ENCODE peak calls at places on chromosomes 1 and 21, in five cellular contexts. O is mucosa of descending colon, X is fibroblast of lung, U is GM23338, Z is ovary. B is an unnamed sample.

GRCh38 chr1:7705048-7705907 is 65.8 kb upstream of the VAMP3 start:
- DNase-seq in O (peak), X (no peak), U (peak), Z (peak), B (no peak)

GRCh38 chr1:212591922-212592321 is 16.6 kb upstream of the ATF3 start:
- DNase-seq in O (no peak), X (no peak), U (no peak), Z (no peak), B (no peak)

GRCh38 chr1:240405751-240406150 is 206.2 kb downstream of the GREM2 start:
- DNase-seq in O (no peak), X (no peak), U (peak), Z (no peak), B (no peak)

GRCh38 chr1:207021876-207022596 is 10.5 kb downstream of the C1orf116 start:
- DNase-seq in O (no peak), X (no peak), U (no peak), Z (no peak), B (no peak)

GRCh38 chr1:212315907-212316306 is 30.7 kb downstream of the PPP2R5A start:
- DNase-seq in O (no peak), X (no peak), U (peak), Z (no peak), B (peak)

GRCh38 chr1:246961939-246962373 is 30.2 kb upstream of the AHCTF1 start:
- DNase-seq in O (no peak), X (no peak), U (no peak), Z (no peak), B (peak)

GRCh38 chr1:31244326-31244725 is 4.6 kb upstream of the NKAIN1 start:
- DNase-seq in O (no peak), X (peak), U (no peak), Z (no peak), B (no peak)

GRCh38 chr21:41593051-41593783 is 85.3 kb upstream of the TMPRSS2 start:
- DNase-seq in O (peak), X (no peak), U (no peak), Z (no peak), B (no peak)

GRCh38 chr1:24308365-24309015 is 10.7 kb upstream of the GRHL3 start:
- DNase-seq in O (no peak), X (no peak), U (peak), Z (no peak), B (peak)

GRCh38 chr1:238063454-238063853 is 172.7 kb upstream of the ZP4 start:
- DNase-seq in O (no peak), X (peak), U (no peak), Z (no peak), B (peak)

GRCh38 chr1:107879338-107879737 is 85.6 kb downstream of the VAV3 start:
- DNase-seq in O (no peak), X (peak), U (no peak), Z (no peak), B (no peak)

GRCh38 chr1:14880456-14881316 is 272.9 kb upstream of the TMEM51 start:
- DNase-seq in O (no peak), X (peak), U (no peak), Z (no peak), B (peak)

GRCh38 chr1:35691080-35691479 is 27.6 kb downstream of the C1orf216 start:
- DNase-seq in O (no peak), X (no peak), U (peak), Z (no peak), B (no peak)

GRCh38 chr1:51861669-51862068 is 16.9 kb downstream of the NRDC start:
- DNase-seq in O (no peak), X (peak), U (no peak), Z (no peak), B (peak)

GRCh38 chr1:216903389-216903754 is 180.1 kb upstream of the ESRRG start:
- DNase-seq in O (no peak), X (peak), U (no peak), Z (no peak), B (peak)

GRCh38 chr1:41239988-41240610 is 2.0 kb downstream of the SCMH1 start:
- DNase-seq in O (no peak), X (peak), U (no peak), Z (no peak), B (peak)

GRCh38 chr21:25881524-25882376 is 147.0 kb downstream of the GABPA start:
- DNase-seq in O (peak), X (peak), U (peak), Z (peak), B (peak)

GRCh38 chr1:42660907-42661500 is 2.8 kb downstream of the PPIH start:
- DNase-seq in O (no peak), X (no peak), U (no peak), Z (no peak), B (no peak)

GRCh38 chr1:42658880-42659337 is 686 bp downstream of the PPIH start:
- DNase-seq in O (no peak), X (peak), U (no peak), Z (no peak), B (no peak)

GRCh38 chr1:42657981-42658879 is at the start of gene PPIH:
- DNase-seq in O (peak), X (peak), U (peak), Z (peak), B (peak)
- TF ChIP-seq CTCF in O (peak), X (peak), U (no peak), Z (no peak), B (no peak)

GRCh38 chr1:39631361-39632331 is 7.8 kb downstream of the HEYL start:
- DNase-seq in O (no peak), X (no peak), U (no peak), Z (no peak), B (no peak)

GRCh38 chr1:39635871-39636210 is 3.6 kb downstream of the HEYL start:
- DNase-seq in O (no peak), X (no peak), U (no peak), Z (no peak), B (no peak)

GRCh38 chr1:39632491-39633417 is 6.7 kb downstream of the HEYL start:
- DNase-seq in O (peak), X (peak), U (peak), Z (peak), B (peak)

GRCh38 chr1:39635205-39635870 is 4.1 kb downstream of the HEYL start:
- DNase-seq in O (no peak), X (no peak), U (peak), Z (no peak), B (no peak)

GRCh38 chr1:39633422-39633821 is 6.0 kb downstream of the HEYL start:
- DNase-seq in O (no peak), X (no peak), U (no peak), Z (no peak), B (no peak)
- H3K4me3 ChIP-seq in O (no peak), X (no peak), U (peak), Z (peak), B (no peak)

DNA sequence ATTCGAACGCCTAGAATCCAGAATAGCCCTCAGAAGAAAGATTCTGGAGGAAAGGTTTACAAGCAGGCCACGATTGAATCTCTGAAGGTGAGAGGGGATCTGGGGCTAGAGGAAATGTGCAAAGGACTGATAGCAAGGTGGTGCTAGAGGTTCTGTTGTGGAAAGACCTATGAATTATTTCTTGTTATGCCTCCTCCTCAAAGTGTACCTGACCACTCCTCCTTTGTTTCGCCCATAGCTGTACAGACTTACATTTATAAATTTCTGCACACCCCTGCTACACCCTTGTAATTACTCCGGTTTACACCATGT is 986 bp downstream of the TCEANC2 start:
- DNase-seq in O (no peak), X (no peak), U (peak), Z (no peak), B (no peak)
- TF ChIP-seq CTCF in O (no peak), X (no peak), U (no peak), Z (no peak), B (no peak)

GRCh38 chr1:152047954-152048640 is 11.3 kb upstream of the S100A11 start:
- DNase-seq in O (peak), X (peak), U (peak), Z (peak), B (peak)
- H3K4me3 ChIP-seq in O (no peak), X (peak), U (peak), Z (peak), B (peak)

GRCh38 chr1:115833806-115834205 is 7.1 kb downstream of the NHLH2 start:
- DNase-seq in O (no peak), X (no peak), U (peak), Z (no peak), B (no peak)
- TF ChIP-seq CTCF in O (no peak), X (no peak), U (peak), Z (no peak), B (no peak)

DNA sequence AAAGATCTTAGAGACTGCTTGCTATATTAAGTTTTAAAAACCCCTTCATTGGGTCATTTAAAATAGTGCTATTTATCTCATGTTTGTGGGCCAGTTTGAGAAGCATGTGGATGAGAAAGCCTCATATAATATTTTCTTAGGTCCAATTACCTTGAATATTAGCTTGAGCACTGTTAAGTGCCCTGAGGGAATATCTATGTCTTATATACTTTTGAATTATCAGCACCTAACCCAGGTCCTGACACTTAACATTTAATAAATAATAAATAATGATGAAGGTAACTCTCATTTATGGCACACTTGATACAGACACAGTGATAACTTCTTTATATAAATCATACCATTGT is 293 bp upstream of the GBP2 start:
- DNase-seq in O (no peak), X (no peak), U (no peak), Z (no peak), B (no peak)
- H3K4me3 ChIP-seq in O (no peak), X (no peak), U (no peak), Z (peak), B (peak)

B was measured in foreskin fibroblast.